ENCODE peak calls at places on chromosome 21, in six cellular contexts. Y is K562, Q is GM12891, S is GM12878, M is H1, H is HepG2. U is an unnamed sample.

GRCh38 chr21:16082038-16082816 is 352.4 kb downstream of the USP25 start:
- DNase-seq in Q (no peak), S (no peak), Y (no peak), H (no peak), M (no peak), U (no peak)

GRCh38 chr21:38527737-38528136 is 29.5 kb upstream of the ERG start:
- DNase-seq in S (no peak), H (no peak), Y (no peak), Q (no peak), M (no peak), U (no peak)

GRCh38 chr21:31476551-31477120 is 132.6 kb upstream of the TIAM1 start:
- DNase-seq in H (no peak), Q (no peak), Y (no peak), S (no peak), M (no peak), U (no peak)

GRCh38 chr21:32940079-32941014 is 85.4 kb upstream of the OLIG2 start:
- DNase-seq in S (no peak), Q (no peak), H (peak), Y (peak), M (no peak), U (no peak)

GRCh38 chr21:38958940-38959685 is 153.4 kb downstream of the ETS2 start:
- DNase-seq in H (peak), S (no peak), Y (peak), M (no peak), Q (no peak), U (no peak)

GRCh38 chr21:37220433-37220980 is 46.6 kb downstream of the VPS26C start:
- DNase-seq in Y (no peak), H (peak), M (no peak), Q (no peak), S (no peak), U (no peak)

GRCh38 chr21:38968887-38969543 is 163.3 kb downstream of the ETS2 start:
- DNase-seq in Y (no peak), M (no peak), Q (no peak), H (peak), S (no peak), U (no peak)

GRCh38 chr21:17462276-17462981 is 50.4 kb upstream of the CXADR start:
- DNase-seq in S (no peak), Q (no peak), H (peak), M (no peak), Y (no peak), U (no peak)

GRCh38 chr21:21051109-21052055 is 53.2 kb downstream of the NCAM2 start:
- DNase-seq in Y (no peak), H (no peak), Q (no peak), M (no peak), S (no peak), U (no peak)

GRCh38 chr21:38984982-38985422 is 179.3 kb downstream of the ETS2 start:
- DNase-seq in S (no peak), Y (no peak), M (no peak), H (no peak), Q (no peak), U (no peak)

GRCh38 chr21:28126521-28127317 is 866.0 kb downstream of the LTN1 start:
- DNase-seq in Y (no peak), S (no peak), Q (no peak), M (no peak), H (no peak), U (no peak)

GRCh38 chr21:36716387-36716786 is 17.5 kb downstream of the SIM2 start:
- DNase-seq in H (no peak), Y (no peak), S (no peak), M (no peak), Q (no peak), U (no peak)

GRCh38 chr21:46111857-46112730 is 14.2 kb downstream of the COL6A2 start:
- DNase-seq in M (no peak), Q (peak), H (no peak), S (no peak), Y (no peak), U (peak)

GRCh38 chr21:24369751-24370150 is 1237.5 kb downstream of the MRPL39 start:
- DNase-seq in M (no peak), Q (no peak), H (no peak), S (no peak), Y (no peak), U (no peak)

GRCh38 chr21:43983860-43984420 is 28.2 kb upstream of the TRAPPC10 start:
- DNase-seq in Q (no peak), Y (no peak), H (no peak), S (no peak), M (no peak), U (no peak)

GRCh38 chr21:43981151-43981870 is 30.8 kb upstream of the TRAPPC10 start:
- DNase-seq in Y (no peak), M (no peak), Q (no peak), S (no peak), H (no peak), U (no peak)

GRCh38 chr21:43983390-43983789 is 28.7 kb upstream of the TRAPPC10 start:
- DNase-seq in S (no peak), M (no peak), Y (no peak), H (no peak), Q (no peak), U (no peak)

GRCh38 chr21:43982489-43983078 is 29.5 kb upstream of the TRAPPC10 start:
- DNase-seq in S (no peak), Y (no peak), Q (no peak), H (no peak), M (no peak), U (no peak)

GRCh38 chr21:43981871-43982210 is 30.3 kb upstream of the TRAPPC10 start:
- DNase-seq in Y (no peak), S (no peak), Q (no peak), M (no peak), H (no peak), U (no peak)
- TF ChIP-seq POLR2AphosphoS5 in Y (no peak), S (no peak), Q (no peak), M (no peak), H (no peak), U (no peak)

GRCh38 chr21:26169061-26169610 is 1.4 kb downstream of the APP start:
- DNase-seq in Q (no peak), M (no peak), H (peak), Y (no peak), S (peak), U (peak)

GRCh38 chr21:26171310-26172100 is 935 bp upstream of the APP start:
- DNase-seq in S (no peak), M (no peak), Y (no peak), Q (no peak), H (no peak), U (no peak)

GRCh38 chr21:26167593-26167992 is 3.0 kb downstream of the APP start:
- DNase-seq in Q (no peak), Y (no peak), S (no peak), M (no peak), H (no peak), U (no peak)

GRCh38 chr21:26169611-26170470 is 729 bp downstream of the APP start:
- DNase-seq in Q (peak), M (no peak), S (no peak), Y (no peak), H (no peak), U (peak)

GRCh38 chr21:26170471-26171309 is at the start of gene APP:
- DNase-seq in Q (peak), Y (peak), M (no peak), S (no peak), H (peak), U (peak)
- TF ChIP-seq TAF1 in Q (no peak), Y (no peak), M (peak), S (peak), H (peak), U (peak)

DNA sequence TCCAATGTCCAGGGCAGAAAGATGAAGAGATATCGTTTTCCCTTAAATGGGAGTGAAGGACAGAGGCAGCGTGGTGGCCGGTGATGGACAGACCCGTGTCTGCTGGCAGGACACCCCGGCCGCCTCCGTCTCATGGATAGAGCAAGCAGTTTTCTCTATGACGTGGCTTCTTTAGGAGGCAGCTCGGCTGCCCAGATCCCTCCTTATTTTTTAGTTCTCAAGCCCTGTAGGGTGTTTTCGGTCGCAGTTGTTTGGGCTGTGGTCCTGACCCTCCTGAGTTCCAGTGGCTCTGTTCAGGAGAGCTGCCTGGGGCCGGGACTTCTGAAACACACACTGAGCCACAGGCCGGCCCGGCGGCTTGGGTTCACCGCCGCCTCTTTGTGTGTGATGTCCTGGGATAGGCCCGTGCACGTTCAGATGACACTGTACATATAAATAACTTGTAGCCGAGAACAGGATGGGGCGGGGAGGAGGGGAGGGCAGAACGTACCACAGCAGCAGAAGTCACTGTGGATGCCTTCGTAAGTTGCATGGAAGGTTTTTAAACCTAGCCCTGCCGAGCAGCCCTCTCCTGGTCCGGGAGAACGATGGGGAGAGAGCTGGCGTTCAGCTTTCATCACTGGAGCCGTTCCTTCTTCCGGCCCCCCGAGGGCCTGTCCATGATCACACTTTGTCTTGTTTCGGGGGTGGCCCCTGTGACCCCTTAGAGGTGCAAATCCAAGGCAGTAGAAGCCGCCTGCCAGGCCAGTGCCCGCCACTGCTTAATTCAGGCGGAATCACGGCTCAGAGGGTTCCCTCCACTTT is 65.2 kb downstream of the SIK1 start:
- DNase-seq in H (no peak), Y (no peak), S (peak), Q (no peak), M (no peak), U (no peak)
- TF ChIP-seq POLR2A in H (no peak), Y (no peak), S (no peak), Q (no peak), M (no peak), U (peak)

DNA sequence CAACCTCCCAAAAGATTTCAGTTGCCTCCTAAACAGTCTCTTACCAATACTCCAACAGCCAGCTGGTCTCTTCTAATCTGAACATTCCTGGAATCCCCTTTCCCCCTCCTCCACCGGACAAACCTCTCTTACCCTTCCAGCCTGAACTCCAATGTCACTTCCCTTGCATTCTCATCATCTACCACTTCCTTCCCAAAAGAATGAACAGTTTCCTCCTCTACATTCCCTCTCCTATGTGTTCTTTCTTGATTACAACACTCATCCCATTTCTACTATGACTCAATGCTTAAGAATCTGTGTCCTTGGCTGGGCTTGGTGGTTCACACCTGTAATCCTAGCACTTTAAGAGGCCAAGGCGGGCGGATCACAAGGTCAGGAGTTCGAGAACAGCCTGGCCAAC is 417.1 kb downstream of the SETD4 start:
- DNase-seq in Y (no peak), M (no peak), S (no peak), Q (no peak), H (no peak), U (no peak)
- TF ChIP-seq POLR2AphosphoS5 in Y (no peak), M (no peak), S (no peak), Q (no peak), H (no peak), U (no peak)

GRCh38 chr21:34129039-34129891 is 55.9 kb downstream of the MRPS6 start:
- DNase-seq in Q (peak), S (no peak), M (peak), H (no peak), Y (peak), U (no peak)

GRCh38 chr21:34131586-34131985 is 58.2 kb downstream of the MRPS6 start:
- DNase-seq in H (no peak), Y (no peak), M (no peak), Q (no peak), S (no peak), U (no peak)

GRCh38 chr21:34128674-34129038 is 55.3 kb downstream of the MRPS6 start:
- DNase-seq in Y (no peak), S (no peak), H (no peak), M (no peak), Q (no peak), U (no peak)

GRCh38 chr21:34130598-34130985 is 57.2 kb downstream of the MRPS6 start:
- DNase-seq in S (no peak), M (no peak), Y (no peak), H (no peak), Q (no peak), U (no peak)

GRCh38 chr21:34129971-34130597 is 56.7 kb downstream of the MRPS6 start:
- DNase-seq in S (no peak), H (peak), Y (peak), Q (no peak), M (no peak), U (no peak)
- TF ChIP-seq TAF1 in S (no peak), H (no peak), Y (no peak), Q (no peak), M (no peak), U (no peak)

DNA sequence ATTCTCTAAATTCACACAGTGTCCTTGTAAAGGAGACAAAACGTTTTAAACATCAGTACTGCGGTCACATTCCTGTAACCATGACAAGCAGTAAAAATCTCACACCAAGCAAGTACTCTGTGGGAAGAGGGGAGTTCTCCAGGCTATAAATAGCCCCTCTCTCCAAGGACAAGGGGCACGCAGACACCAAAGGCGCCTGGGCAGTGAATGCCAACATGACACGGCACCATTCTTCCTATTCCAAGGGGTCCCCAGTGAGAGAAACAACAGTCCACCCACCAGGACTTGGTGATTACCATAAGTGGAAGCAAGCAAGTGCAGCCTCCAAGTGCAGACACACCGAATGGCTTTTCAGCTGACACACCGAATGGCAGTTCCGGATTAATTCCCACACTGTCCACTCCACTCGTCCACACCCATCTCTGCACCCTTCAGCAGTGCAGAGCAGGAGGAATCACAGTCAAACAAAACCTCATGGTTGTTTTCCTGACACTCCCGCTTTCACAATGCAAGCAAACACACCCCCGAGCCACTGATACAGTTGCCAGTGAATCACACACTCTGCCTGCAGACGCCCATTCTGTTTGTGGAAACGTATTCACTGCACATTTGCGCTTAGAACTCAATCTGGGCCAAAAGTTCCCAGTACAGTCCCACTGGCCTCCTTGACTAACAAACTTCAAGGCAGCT is 1.8 kb downstream of the PTTG1IP start:
- DNase-seq in S (no peak), Y (peak), Q (no peak), H (peak), M (no peak), U (no peak)
- TF ChIP-seq POLR2A in S (no peak), Y (no peak), Q (no peak), H (peak), M (no peak), U (no peak)

DNA sequence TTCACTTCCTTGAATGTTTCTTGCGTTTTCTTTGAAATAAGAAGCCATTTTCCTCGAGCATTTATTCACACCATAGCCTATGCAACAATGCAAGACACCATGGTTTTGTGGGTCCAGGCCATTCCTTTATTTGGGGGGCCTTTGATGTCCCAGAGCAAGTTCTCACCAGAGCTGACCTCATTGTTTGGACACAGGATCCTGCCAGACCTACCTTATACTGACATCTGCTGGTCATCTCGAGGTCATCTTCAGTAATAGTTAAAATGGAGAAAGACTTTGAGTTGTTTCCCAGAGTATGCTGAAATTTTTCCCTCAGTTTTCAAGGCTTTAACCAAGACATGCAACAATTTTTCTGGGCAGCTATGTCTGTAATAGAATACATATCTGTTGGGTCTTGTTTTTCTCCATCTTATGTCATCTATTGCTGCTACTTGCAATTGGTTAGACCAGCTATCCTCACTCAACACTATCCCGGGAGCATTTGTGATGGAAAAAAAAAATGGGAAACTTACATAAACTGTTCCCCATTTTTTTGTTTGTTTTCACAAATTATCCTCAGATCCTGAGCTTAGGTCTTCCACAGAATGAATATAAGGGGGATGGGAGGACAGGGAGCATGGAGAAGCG is 34.0 kb upstream of the BACE2 start:
- DNase-seq in M (no peak), Y (peak), S (no peak), H (peak), Q (peak), U (no peak)
- TF ChIP-seq POLR2AphosphoS5 in M (no peak), Y (no peak), S (no peak), H (no peak), Q (no peak), U (no peak)

GRCh38 chr21:44892095-44892494 is 18.6 kb upstream of the PTTG1IP start:
- DNase-seq in Y (no peak), S (no peak), M (no peak), H (no peak), Q (no peak), U (no peak)

GRCh38 chr21:44893278-44893556 is 19.7 kb upstream of the PTTG1IP start:
- DNase-seq in Y (no peak), S (no peak), M (no peak), H (no peak), Q (no peak), U (no peak)

GRCh38 chr21:44893948-44894656 is 20.6 kb upstream of the PTTG1IP start:
- DNase-seq in Q (no peak), H (no peak), S (no peak), Y (no peak), M (no peak), U (no peak)

GRCh38 chr21:44891631-44892031 is 18.1 kb upstream of the PTTG1IP start:
- DNase-seq in Y (no peak), M (no peak), S (no peak), Q (no peak), H (no peak), U (no peak)

GRCh38 chr21:44892536-44893277 is 19.2 kb upstream of the PTTG1IP start:
- DNase-seq in H (no peak), M (no peak), Y (peak), S (no peak), Q (peak), U (peak)
- TF ChIP-seq TAF1 in H (no peak), M (no peak), Y (no peak), S (no peak), Q (no peak), U (no peak)

GRCh38 chr21:41713495-41714281 is 53.2 kb downstream of the RIPK4 start:
- DNase-seq in Q (no peak), Y (no peak), H (peak), S (no peak), M (no peak), U (no peak)

GRCh38 chr21:41717573-41718330 is 49.1 kb downstream of the RIPK4 start:
- DNase-seq in S (no peak), M (no peak), Q (no peak), H (no peak), Y (no peak), U (no peak)

GRCh38 chr21:41712730-41713129 is 54.1 kb downstream of the RIPK4 start:
- DNase-seq in Q (no peak), Y (no peak), M (no peak), H (peak), S (no peak), U (no peak)

GRCh38 chr21:41716756-41717155 is 50.1 kb downstream of the RIPK4 start:
- DNase-seq in S (no peak), H (no peak), M (no peak), Q (no peak), Y (no peak), U (no peak)

GRCh38 chr21:41715649-41716321 is 51.1 kb downstream of the RIPK4 start:
- DNase-seq in S (no peak), Q (no peak), M (no peak), Y (no peak), H (peak), U (no peak)
- TF ChIP-seq POLR2A in S (no peak), Q (no peak), M (no peak), Y (no peak), H (peak), U (no peak)